ENCODE peak calls at places on chromosomes 1 and 21, in ten cellular contexts. W is BJ; M is SW 1271; O is cardiac muscle cell; X is stromal cell of bone marrow; V is DMS153; G is GM04504; J is omental fat pad; Y is activated CD8-positive, alpha-beta memory T cell treated with anti-CD3 and anti-CD28 coated beads for 4 hours; K is GM12865. Q is an unnamed sample.
A peak's percentile ranks its signal among the peaks of the same experiment; 100 is the strongest.

GRCh38 chr21:45416619-45417018 is 11.7 kb downstream of the COL18A1 start:
- DNase-seq in G (no peak), Y (no peak), J (no peak), M (no peak), O (no peak), W (no peak), X (no peak), V (no peak), K (no peak), Q (peak; percentile 34)

GRCh38 chr21:45228171-45228641 is 59.5 kb downstream of the POFUT2 start:
- DNase-seq in X (peak; percentile 96), V (no peak), G (peak; percentile 97), O (peak; percentile 14), K (no peak), Y (peak; percentile 72), M (peak; percentile 85), J (no peak), W (peak; percentile 96), Q (no peak)

GRCh38 chr1:106889054-106889453 is 167.4 kb upstream of the PRMT6 start:
- DNase-seq in Y (no peak), K (no peak), G (no peak), V (no peak), J (no peak), M (no peak), X (no peak), W (no peak), O (peak; percentile 47), Q (no peak)

GRCh38 chr1:158071106-158071505 is 77.7 kb downstream of the KIRREL1 start:
- DNase-seq in G (no peak), Y (no peak), O (no peak), X (no peak), W (no peak), J (no peak), K (no peak), M (no peak), V (no peak), Q (no peak)

GRCh38 chr1:211129790-211130189 is 4.2 kb downstream of the KCNH1 start:
- DNase-seq in Y (no peak), X (no peak), V (no peak), G (no peak), M (no peak), J (no peak), W (no peak), K (no peak), O (no peak), Q (no peak)

GRCh38 chr1:9322845-9323244 is 30.2 kb downstream of the SPSB1 start:
- DNase-seq in K (no peak), O (peak; percentile 45), W (no peak), Y (no peak), X (no peak), M (no peak), V (no peak), G (no peak), J (no peak), Q (no peak)

GRCh38 chr1:234638832-234639799 is 29.1 kb upstream of the IRF2BP2 start:
- DNase-seq in G (no peak), J (no peak), X (no peak), Y (no peak), K (no peak), V (no peak), O (no peak), W (no peak), M (no peak), Q (no peak)

GRCh38 chr1:93352376-93352775 is 6.7 kb downstream of the DR1 start:
- DNase-seq in X (no peak), V (no peak), O (no peak), M (no peak), G (no peak), Y (no peak), K (no peak), J (no peak), W (no peak), Q (no peak)

GRCh38 chr1:198656500-198656932 is 17.7 kb downstream of the PTPRC start:
- DNase-seq in M (no peak), W (no peak), K (peak; percentile 65), G (no peak), O (no peak), X (no peak), Y (peak; percentile 69), J (peak; percentile 32), V (peak; percentile 7), Q (peak; percentile 84)

GRCh38 chr1:74714429-74715362 is 18.2 kb downstream of the CRYZ start:
- DNase-seq in M (no peak), W (no peak), G (no peak), K (peak; percentile 44), V (no peak), O (no peak), J (no peak), Y (no peak), X (no peak), Q (no peak)

GRCh38 chr1:201808633-201808990 is 20.3 kb upstream of the IPO9 start:
- DNase-seq in X (no peak), W (no peak), O (no peak), V (no peak), Y (no peak), M (no peak), K (no peak), G (no peak), J (no peak), Q (no peak)

GRCh38 chr1:116679828-116680628 is 12.5 kb upstream of the IGSF3 start:
- DNase-seq in X (no peak), Y (no peak), V (no peak), G (no peak), K (no peak), M (no peak), J (no peak), W (no peak), O (no peak), Q (no peak)

GRCh38 chr1:169133801-169134558 is 27.5 kb downstream of the ATP1B1 start:
- DNase-seq in W (no peak), G (no peak), M (no peak), X (no peak), K (peak; percentile 10), V (no peak), Y (no peak), O (no peak), J (no peak), Q (no peak)

GRCh38 chr1:107963009-107963408 is 2.0 kb downstream of the VAV3 start:
- DNase-seq in K (no peak), X (no peak), M (no peak), V (no peak), O (no peak), J (no peak), G (no peak), W (no peak), Y (no peak), Q (no peak)

GRCh38 chr1:45501502-45501859 is 1.4 kb downstream of the MMACHC start:
- DNase-seq in W (no peak), G (no peak), V (no peak), K (no peak), X (no peak), O (no peak), M (no peak), Y (no peak), J (no peak), Q (no peak)

GRCh38 chr1:42434340-42434739 is 21.5 kb downstream of the ZMYND12 start:
- DNase-seq in W (no peak), M (no peak), O (no peak), Y (no peak), G (no peak), J (no peak), X (no peak), V (no peak), K (no peak), Q (no peak)

GRCh38 chr1:44276901-44277300 is 63.6 kb downstream of the DMAP1 start:
- DNase-seq in M (no peak), K (no peak), J (no peak), V (no peak), G (no peak), O (no peak), Y (no peak), X (no peak), W (no peak), Q (no peak)

GRCh38 chr1:4615138-4615470 is 39.3 kb upstream of the AJAP1 start:
- DNase-seq in V (no peak), W (no peak), O (no peak), J (no peak), X (no peak), M (no peak), Y (no peak), K (no peak), G (no peak), Q (no peak)

GRCh38 chr21:43911935-43912487 is 47.0 kb downstream of the AGPAT3 start:
- DNase-seq in W (no peak), J (no peak), G (no peak), Y (no peak), M (no peak), V (no peak), K (no peak), X (no peak), O (no peak), Q (peak; percentile 31)

GRCh38 chr1:197304626-197305200 is 36.7 kb downstream of the CRB1 start:
- DNase-seq in J (no peak), V (no peak), Y (no peak), W (peak; percentile 8), O (no peak), X (no peak), M (no peak), G (no peak), K (no peak), Q (no peak)

GRCh38 chr1:210369425-210369824 is 40.7 kb downstream of the HHAT start:
- DNase-seq in M (no peak), W (no peak), Y (no peak), X (no peak), G (no peak), V (no peak), K (no peak), J (no peak), O (no peak), Q (no peak)

GRCh38 chr1:97832490-97832889 is 88.3 kb downstream of the DPYD start:
- DNase-seq in V (peak; percentile 59), K (no peak), O (no peak), X (peak; percentile 73), Y (no peak), M (no peak), W (no peak), J (no peak), G (peak; percentile 26), Q (no peak)

GRCh38 chr1:213783898-213784297 is 203.9 kb upstream of the PROX1 start:
- DNase-seq in X (no peak), K (no peak), M (no peak), G (no peak), V (peak; percentile 39), W (no peak), J (no peak), Y (no peak), O (peak; percentile 60), Q (no peak)

GRCh38 chr1:153180556-153180955 is 22.7 kb upstream of the LELP1 start:
- DNase-seq in W (no peak), K (no peak), V (no peak), M (no peak), Y (no peak), J (no peak), X (no peak), G (no peak), O (no peak), Q (no peak)

GRCh38 chr1:78334952-78335351 is 155.8 kb upstream of the PTGFR start:
- DNase-seq in G (no peak), X (peak; percentile 71), J (no peak), K (no peak), Y (no peak), O (no peak), M (no peak), V (no peak), W (no peak), Q (no peak)

GRCh38 chr1:209645574-209646452 is 6.4 kb downstream of the LAMB3 start:
- DNase-seq in Y (no peak), V (no peak), K (no peak), W (no peak), M (no peak), X (no peak), J (no peak), G (no peak), O (no peak), Q (no peak)

GRCh38 chr1:109823543-109824348 is 60.0 kb upstream of the EPS8L3 start:
- DNase-seq in J (no peak), W (no peak), V (no peak), M (no peak), G (no peak), Y (no peak), K (no peak), O (peak; percentile 36), X (no peak), Q (peak; percentile 90)

GRCh38 chr1:190908691-190909090 is 431.0 kb upstream of the BRINP3 start:
- DNase-seq in W (no peak), K (no peak), M (no peak), V (no peak), O (no peak), G (no peak), X (peak; percentile 21), J (no peak), Y (no peak), Q (no peak)

Q was measured in posterior vena cava.